ENCODE peak calls at places on chromosomes 4 and X, in seven cellular contexts. B is body of pancreas, V is hepatocyte, M is mesothelial cell of epicardium, D is prostate gland, J is WERI-Rb-1, L is stomach. Q is an unnamed sample.

GRCh38 chrX:30027636-30028035 is 187.7 kb upstream of the MAGEB2 start:
- DNase-seq in B (no peak), V (no peak), M (no peak), D (no peak), J (no peak), L (no peak), Q (no peak)

GRCh38 chr4:79174855-79175254 is 151.0 kb downstream of the NAA11 start:
- DNase-seq in B (no peak), V (no peak), M (no peak), D (no peak), J (peak; percentile 34), L (no peak), Q (no peak)

GRCh38 chr4:4642201-4643025 is 100.6 kb upstream of the STX18 start:
- DNase-seq in B (no peak), V (no peak), M (no peak), D (no peak), J (no peak), L (no peak), Q (no peak)

GRCh38 chrX:147675819-147676218 is 235.9 kb upstream of the FMR1 start:
- DNase-seq in B (no peak), V (no peak), M (no peak), D (no peak), J (no peak), L (no peak), Q (no peak)

GRCh38 chr4:138406881-138407280 is 164.7 kb upstream of the SLC7A11 start:
- DNase-seq in B (no peak), V (no peak), M (no peak), D (no peak), J (no peak), L (no peak), Q (no peak)

GRCh38 chr4:111628437-111628836 is 516.8 kb upstream of the FAM241A start:
- DNase-seq in B (no peak), V (no peak), M (no peak), D (no peak), J (no peak), L (no peak), Q (no peak)

GRCh38 chr4:185576918-185577591 is 41.7 kb upstream of the PDLIM3 start:
- DNase-seq in B (no peak), V (no peak), M (no peak), D (no peak), J (no peak), L (no peak), Q (no peak)

GRCh38 chr4:164410401-164410800 is 343.5 kb upstream of the SMIM31 start:
- DNase-seq in B (no peak), V (no peak), M (no peak), D (no peak), J (no peak), L (no peak), Q (no peak)

GRCh38 chr4:63589796-63590195 is 819.5 kb downstream of the TECRL start:
- DNase-seq in B (no peak), V (peak; percentile 19), M (no peak), D (no peak), J (no peak), L (no peak), Q (peak; percentile 35)

GRCh38 chr4:7769936-7770674 is 169.6 kb downstream of the AFAP1 start:
- DNase-seq in B (no peak), V (peak; percentile 35), M (no peak), D (no peak), J (no peak), L (no peak), Q (no peak)

GRCh38 chr4:71254451-71255012 is 84.3 kb upstream of the SLC4A4 start:
- DNase-seq in B (no peak), V (no peak), M (no peak), D (no peak), J (no peak), L (no peak), Q (no peak)

GRCh38 chr4:189202182-189202868 is 738.3 kb upstream of the FRG1 start:
- DNase-seq in B (peak; percentile 54), V (peak; percentile 83), M (no peak), D (peak; percentile 41), J (peak; percentile 28), L (peak; percentile 64), Q (peak; percentile 72)
- TF ChIP-seq CTCF in B (peak; percentile 83), V (peak; percentile 95), M (peak; percentile 79), D (peak; percentile 86), J (peak; percentile 81), L (peak; percentile 78), Q (peak; percentile 93)

GRCh38 chrX:124216396-124217124 is 115.9 kb upstream of the TEX13D start:
- DNase-seq in B (no peak), V (no peak), M (no peak), D (no peak), J (no peak), L (no peak), Q (no peak)
- TF ChIP-seq CTCF in B (no peak), V (no peak), M (no peak), D (no peak), J (no peak), L (no peak), Q (no peak)

GRCh38 chr4:3434891-3435683 is 6.7 kb upstream of the HGFAC start:
- DNase-seq in B (no peak), V (no peak), M (no peak), D (no peak), J (no peak), L (no peak), Q (no peak)
- TF ChIP-seq CTCF in B (no peak), V (peak; percentile 11), M (no peak), D (no peak), J (no peak), L (no peak), Q (peak; percentile 16)

DNA sequence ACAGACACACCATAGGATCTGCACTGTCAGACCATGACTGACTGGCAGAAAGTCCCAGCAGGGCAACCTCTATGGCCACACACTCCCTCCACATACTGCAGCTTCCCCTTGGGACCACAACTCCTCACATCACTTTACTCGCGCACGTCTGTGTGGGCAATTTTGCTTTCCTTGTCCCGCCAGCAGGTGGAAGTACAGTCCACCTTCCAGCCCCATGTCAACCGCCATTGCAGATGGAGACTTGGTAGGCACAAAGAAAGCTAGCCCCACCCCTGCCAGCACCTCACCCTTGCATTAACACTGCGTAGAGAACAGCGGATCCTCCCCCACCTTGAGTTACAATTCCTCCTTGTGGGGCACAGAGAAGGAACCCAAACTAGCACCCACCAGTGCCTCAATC is 74.4 kb upstream of the NAP1L2 start:
- DNase-seq in B (no peak), V (no peak), M (no peak), D (no peak), J (peak; percentile 23), L (no peak), Q (no peak)
- TF ChIP-seq CTCF in B (no peak), V (no peak), M (no peak), D (no peak), J (peak; percentile 40), L (no peak), Q (no peak)

DNA sequence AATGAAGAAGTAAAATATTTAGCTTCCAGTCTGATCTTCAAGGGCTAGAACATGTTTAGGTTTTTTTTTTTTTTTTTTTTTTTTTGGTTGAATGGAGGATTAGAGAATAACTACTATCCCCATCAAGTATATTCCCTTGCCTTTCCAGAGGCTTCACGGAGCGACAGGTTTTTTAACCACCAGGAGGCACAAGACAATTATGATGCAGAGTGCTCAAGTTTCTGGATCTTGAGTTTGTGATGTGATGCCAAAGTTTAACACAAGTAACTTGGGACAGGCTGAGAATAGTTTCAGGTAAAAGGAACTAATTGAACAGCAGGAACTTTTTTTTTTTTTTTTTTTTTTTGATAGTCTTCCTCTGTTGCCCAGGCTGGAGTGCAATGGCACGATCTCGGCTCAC is 30.3 kb downstream of the CCNI start:
- DNase-seq in B (no peak), V (peak; percentile 38), M (no peak), D (no peak), J (no peak), L (no peak), Q (no peak)
- TF ChIP-seq CTCF in B (no peak), V (peak; percentile 42), M (no peak), D (no peak), J (no peak), L (no peak), Q (peak; percentile 22)

DNA sequence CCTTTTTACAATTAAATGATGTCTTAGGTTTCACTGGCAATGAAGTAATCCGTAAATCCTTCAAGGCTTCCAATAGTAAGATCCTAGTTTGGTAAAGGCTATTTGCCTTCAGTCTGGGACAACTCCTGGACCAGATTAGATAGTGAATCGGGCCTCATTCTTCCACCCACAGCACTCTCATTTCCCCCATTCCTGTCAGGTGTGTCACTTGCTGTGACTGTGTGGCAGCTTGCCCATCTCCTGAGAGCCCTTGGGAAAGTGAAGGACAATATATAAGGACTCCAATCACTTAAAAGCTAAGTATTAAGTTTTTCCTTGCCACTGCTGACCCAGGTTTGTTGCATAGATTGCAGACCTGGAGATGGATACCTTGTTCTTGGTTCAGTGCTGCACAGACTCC is 3.3 kb upstream of the GASK1B start:
- DNase-seq in B (peak; percentile 45), V (no peak), M (no peak), D (peak; percentile 22), J (peak; percentile 48), L (peak; percentile 71), Q (no peak)
- TF ChIP-seq CTCF in B (no peak), V (no peak), M (no peak), D (no peak), J (no peak), L (no peak), Q (no peak)

DNA sequence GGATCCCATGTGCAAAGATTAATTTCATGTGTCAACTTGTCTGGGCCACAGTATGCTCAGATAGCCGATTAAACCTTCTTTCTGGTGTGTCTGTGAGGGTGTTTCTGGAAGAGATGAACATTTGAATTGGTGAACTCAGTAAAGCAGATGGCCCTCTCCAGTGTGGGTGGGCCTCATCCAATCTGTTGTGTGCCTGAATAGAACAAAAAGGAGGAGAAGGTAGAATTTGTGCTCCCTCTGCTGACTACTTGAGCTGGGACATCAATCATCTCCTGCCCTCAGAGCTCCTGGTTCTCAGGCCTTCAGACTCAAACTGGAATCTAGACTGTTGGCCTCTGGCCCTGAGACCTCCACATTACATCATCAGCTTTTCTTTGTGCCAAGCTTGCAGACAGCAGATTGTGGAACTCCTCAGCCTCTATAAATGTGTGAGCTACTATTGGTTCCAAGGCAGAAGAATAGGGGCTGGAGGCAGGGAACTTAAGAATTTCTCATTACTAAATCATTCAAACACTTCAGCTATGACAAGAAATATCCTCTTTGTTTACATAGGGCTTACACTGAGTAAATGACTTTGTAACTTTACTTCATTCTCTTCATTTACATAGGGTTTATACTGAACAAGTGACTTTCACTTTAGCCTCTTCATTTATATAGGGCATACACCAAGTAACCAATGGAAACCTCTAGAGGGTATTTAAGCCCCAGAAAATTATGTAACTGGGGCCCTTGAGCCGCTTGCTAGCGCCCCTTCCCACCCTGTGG is 87.0 kb upstream of the NWD2 start:
- DNase-seq in B (no peak), V (peak; percentile 43), M (no peak), D (no peak), J (no peak), L (no peak), Q (no peak)
- TF ChIP-seq CTCF in B (no peak), V (no peak), M (no peak), D (no peak), J (no peak), L (no peak), Q (no peak)

GRCh38 chr4:10622728-10623127 is 61.8 kb downstream of the CLNK start:
- DNase-seq in B (no peak), V (no peak), M (no peak), D (no peak), J (peak; percentile 33), L (no peak), Q (no peak)
- TF ChIP-seq CTCF in B (no peak), V (peak; percentile 29), M (no peak), D (no peak), J (peak; percentile 82), L (peak; percentile 25), Q (no peak)